ENCODE peak calls at places on chromosomes 5 and 9, in nine cellular contexts. One of them, this sample, is unnamed.

GRCh38 chr5:57501414-57502321 is 19.1 kb upstream of the ACTBL2 start:
- DNase-seq in COR-L47: peak; percentile 47
- DNase-seq in EL: no peak
- DNase-seq in endothelial cell: no peak
- DNase-seq in activated T-helper 1 cell treated with anti-CD3 and anti-CD28 coated beads, Interleukin-12 subunit alpha, Interleukin-12 subunit beta, Interleukin-2, Interleukin-4 antibody, amounts not matched to agents 30 ng/mL and 10 ng/mL and 1 ng/mL, durations not matched to agents 14 hours and 24 hours and 36 hours: no peak
- DNase-seq in dorsolateral prefrontal cortex: no peak
- DNase-seq in stimulated activated CD4-positive, alpha-beta T cell treated with anti-CD3 and anti-CD28 coated beads, Interleukin-15, amount 100 ng/mL, for 1 hour: no peak
- DNase-seq in AG10803: no peak
- DNase-seq in activated naive CD8-positive, alpha-beta T cell treated with anti-CD3 and anti-CD28 coated beads for 36 hours: no peak
- DNase-seq in this sample: no peak

GRCh38 chr9:96125624-96126023 is 176.4 kb downstream of the HSD17B3 start:
- DNase-seq in activated naive CD8-positive, alpha-beta T cell treated with anti-CD3 and anti-CD28 coated beads for 36 hours: no peak
- DNase-seq in EL: no peak
- DNase-seq in AG10803: no peak
- DNase-seq in endothelial cell: no peak
- DNase-seq in dorsolateral prefrontal cortex: no peak
- DNase-seq in stimulated activated CD4-positive, alpha-beta T cell treated with anti-CD3 and anti-CD28 coated beads, Interleukin-15, amount 100 ng/mL, for 1 hour: no peak
- DNase-seq in COR-L47: no peak
- DNase-seq in activated T-helper 1 cell treated with anti-CD3 and anti-CD28 coated beads, Interleukin-12 subunit alpha, Interleukin-12 subunit beta, Interleukin-2, Interleukin-4 antibody, amounts not matched to agents 30 ng/mL and 10 ng/mL and 1 ng/mL, durations not matched to agents 14 hours and 24 hours and 36 hours: no peak
- DNase-seq in this sample: no peak

GRCh38 chr9:81833563-81834345 is 94.5 kb upstream of the SPATA31D4 start:
- DNase-seq in activated T-helper 1 cell treated with anti-CD3 and anti-CD28 coated beads, Interleukin-12 subunit alpha, Interleukin-12 subunit beta, Interleukin-2, Interleukin-4 antibody, amounts not matched to agents 30 ng/mL and 10 ng/mL and 1 ng/mL, durations not matched to agents 14 hours and 24 hours and 36 hours: no peak
- DNase-seq in EL: no peak
- DNase-seq in COR-L47: no peak
- DNase-seq in endothelial cell: no peak
- DNase-seq in dorsolateral prefrontal cortex: no peak
- DNase-seq in stimulated activated CD4-positive, alpha-beta T cell treated with anti-CD3 and anti-CD28 coated beads, Interleukin-15, amount 100 ng/mL, for 1 hour: no peak
- DNase-seq in activated naive CD8-positive, alpha-beta T cell treated with anti-CD3 and anti-CD28 coated beads for 36 hours: no peak
- DNase-seq in AG10803: peak; percentile 36
- DNase-seq in this sample: no peak

GRCh38 chr9:108784128-108784490 is 71.7 kb downstream of the ACTL7B start:
- DNase-seq in AG10803: no peak
- DNase-seq in EL: no peak
- DNase-seq in endothelial cell: no peak
- DNase-seq in dorsolateral prefrontal cortex: no peak
- DNase-seq in COR-L47: no peak
- DNase-seq in activated T-helper 1 cell treated with anti-CD3 and anti-CD28 coated beads, Interleukin-12 subunit alpha, Interleukin-12 subunit beta, Interleukin-2, Interleukin-4 antibody, amounts not matched to agents 30 ng/mL and 10 ng/mL and 1 ng/mL, durations not matched to agents 14 hours and 24 hours and 36 hours: no peak
- DNase-seq in activated naive CD8-positive, alpha-beta T cell treated with anti-CD3 and anti-CD28 coated beads for 36 hours: no peak
- DNase-seq in stimulated activated CD4-positive, alpha-beta T cell treated with anti-CD3 and anti-CD28 coated beads, Interleukin-15, amount 100 ng/mL, for 1 hour: no peak
- DNase-seq in this sample: no peak

GRCh38 chr9:91711755-91712591 is 238.1 kb downstream of the ROR2 start:
- DNase-seq in endothelial cell: no peak
- DNase-seq in COR-L47: no peak
- DNase-seq in EL: peak; percentile 36
- DNase-seq in activated naive CD8-positive, alpha-beta T cell treated with anti-CD3 and anti-CD28 coated beads for 36 hours: peak; percentile 76
- DNase-seq in dorsolateral prefrontal cortex: peak; percentile 47
- DNase-seq in activated T-helper 1 cell treated with anti-CD3 and anti-CD28 coated beads, Interleukin-12 subunit alpha, Interleukin-12 subunit beta, Interleukin-2, Interleukin-4 antibody, amounts not matched to agents 30 ng/mL and 10 ng/mL and 1 ng/mL, durations not matched to agents 14 hours and 24 hours and 36 hours: peak; percentile 67
- DNase-seq in stimulated activated CD4-positive, alpha-beta T cell treated with anti-CD3 and anti-CD28 coated beads, Interleukin-15, amount 100 ng/mL, for 1 hour: peak; percentile 27
- DNase-seq in AG10803: peak; percentile 58
- DNase-seq in this sample: peak; percentile 73

GRCh38 chr9:6818292-6818922 is 60.6 kb downstream of the KDM4C start:
- DNase-seq in AG10803: no peak
- DNase-seq in COR-L47: no peak
- DNase-seq in stimulated activated CD4-positive, alpha-beta T cell treated with anti-CD3 and anti-CD28 coated beads, Interleukin-15, amount 100 ng/mL, for 1 hour: no peak
- DNase-seq in dorsolateral prefrontal cortex: no peak
- DNase-seq in endothelial cell: no peak
- DNase-seq in activated naive CD8-positive, alpha-beta T cell treated with anti-CD3 and anti-CD28 coated beads for 36 hours: no peak
- DNase-seq in EL: no peak
- DNase-seq in activated T-helper 1 cell treated with anti-CD3 and anti-CD28 coated beads, Interleukin-12 subunit alpha, Interleukin-12 subunit beta, Interleukin-2, Interleukin-4 antibody, amounts not matched to agents 30 ng/mL and 10 ng/mL and 1 ng/mL, durations not matched to agents 14 hours and 24 hours and 36 hours: no peak
- DNase-seq in this sample: no peak

GRCh38 chr5:102718819-102719218 is 36.3 kb upstream of the PAM start:
- DNase-seq in stimulated activated CD4-positive, alpha-beta T cell treated with anti-CD3 and anti-CD28 coated beads, Interleukin-15, amount 100 ng/mL, for 1 hour: no peak
- DNase-seq in dorsolateral prefrontal cortex: no peak
- DNase-seq in AG10803: peak; percentile 63
- DNase-seq in activated naive CD8-positive, alpha-beta T cell treated with anti-CD3 and anti-CD28 coated beads for 36 hours: no peak
- DNase-seq in activated T-helper 1 cell treated with anti-CD3 and anti-CD28 coated beads, Interleukin-12 subunit alpha, Interleukin-12 subunit beta, Interleukin-2, Interleukin-4 antibody, amounts not matched to agents 30 ng/mL and 10 ng/mL and 1 ng/mL, durations not matched to agents 14 hours and 24 hours and 36 hours: no peak
- DNase-seq in endothelial cell: no peak
- DNase-seq in EL: peak; percentile 33
- DNase-seq in COR-L47: no peak
- DNase-seq in this sample: no peak

GRCh38 chr5:173627860-173628392 is 11.5 kb upstream of the BOD1 start:
- DNase-seq in AG10803: no peak
- DNase-seq in stimulated activated CD4-positive, alpha-beta T cell treated with anti-CD3 and anti-CD28 coated beads, Interleukin-15, amount 100 ng/mL, for 1 hour: no peak
- DNase-seq in EL: no peak
- DNase-seq in endothelial cell: no peak
- DNase-seq in activated T-helper 1 cell treated with anti-CD3 and anti-CD28 coated beads, Interleukin-12 subunit alpha, Interleukin-12 subunit beta, Interleukin-2, Interleukin-4 antibody, amounts not matched to agents 30 ng/mL and 10 ng/mL and 1 ng/mL, durations not matched to agents 14 hours and 24 hours and 36 hours: no peak
- DNase-seq in dorsolateral prefrontal cortex: no peak
- DNase-seq in COR-L47: no peak
- DNase-seq in activated naive CD8-positive, alpha-beta T cell treated with anti-CD3 and anti-CD28 coated beads for 36 hours: no peak
- DNase-seq in this sample: no peak

GRCh38 chr9:19431361-19432171 is 22.8 kb downstream of the ACER2 start:
- DNase-seq in endothelial cell: no peak
- DNase-seq in COR-L47: no peak
- DNase-seq in activated naive CD8-positive, alpha-beta T cell treated with anti-CD3 and anti-CD28 coated beads for 36 hours: no peak
- DNase-seq in stimulated activated CD4-positive, alpha-beta T cell treated with anti-CD3 and anti-CD28 coated beads, Interleukin-15, amount 100 ng/mL, for 1 hour: no peak
- DNase-seq in dorsolateral prefrontal cortex: no peak
- DNase-seq in activated T-helper 1 cell treated with anti-CD3 and anti-CD28 coated beads, Interleukin-12 subunit alpha, Interleukin-12 subunit beta, Interleukin-2, Interleukin-4 antibody, amounts not matched to agents 30 ng/mL and 10 ng/mL and 1 ng/mL, durations not matched to agents 14 hours and 24 hours and 36 hours: no peak
- DNase-seq in EL: no peak
- DNase-seq in AG10803: no peak
- DNase-seq in this sample: no peak

GRCh38 chr9:89483592-89484474 is 14.1 kb downstream of the SEMA4D start:
- DNase-seq in dorsolateral prefrontal cortex: no peak
- DNase-seq in activated naive CD8-positive, alpha-beta T cell treated with anti-CD3 and anti-CD28 coated beads for 36 hours: peak; percentile 83
- DNase-seq in activated T-helper 1 cell treated with anti-CD3 and anti-CD28 coated beads, Interleukin-12 subunit alpha, Interleukin-12 subunit beta, Interleukin-2, Interleukin-4 antibody, amounts not matched to agents 30 ng/mL and 10 ng/mL and 1 ng/mL, durations not matched to agents 14 hours and 24 hours and 36 hours: peak; percentile 56
- DNase-seq in endothelial cell: no peak
- DNase-seq in stimulated activated CD4-positive, alpha-beta T cell treated with anti-CD3 and anti-CD28 coated beads, Interleukin-15, amount 100 ng/mL, for 1 hour: peak; percentile 59
- DNase-seq in COR-L47: no peak
- DNase-seq in AG10803: no peak
- DNase-seq in EL: no peak
- DNase-seq in this sample: peak; percentile 72

GRCh38 chr9:127569819-127570401 is 42.2 kb upstream of the STXBP1 start:
- DNase-seq in COR-L47: peak; percentile 23
- DNase-seq in dorsolateral prefrontal cortex: no peak
- DNase-seq in AG10803: peak; percentile 57
- DNase-seq in activated T-helper 1 cell treated with anti-CD3 and anti-CD28 coated beads, Interleukin-12 subunit alpha, Interleukin-12 subunit beta, Interleukin-2, Interleukin-4 antibody, amounts not matched to agents 30 ng/mL and 10 ng/mL and 1 ng/mL, durations not matched to agents 14 hours and 24 hours and 36 hours: peak; percentile 27
- DNase-seq in EL: no peak
- DNase-seq in stimulated activated CD4-positive, alpha-beta T cell treated with anti-CD3 and anti-CD28 coated beads, Interleukin-15, amount 100 ng/mL, for 1 hour: no peak
- DNase-seq in activated naive CD8-positive, alpha-beta T cell treated with anti-CD3 and anti-CD28 coated beads for 36 hours: no peak
- DNase-seq in endothelial cell: no peak
- DNase-seq in this sample: peak; percentile 35

GRCh38 chr9:21402387-21403247 is 6.3 kb upstream of the IFNA8 start:
- DNase-seq in activated T-helper 1 cell treated with anti-CD3 and anti-CD28 coated beads, Interleukin-12 subunit alpha, Interleukin-12 subunit beta, Interleukin-2, Interleukin-4 antibody, amounts not matched to agents 30 ng/mL and 10 ng/mL and 1 ng/mL, durations not matched to agents 14 hours and 24 hours and 36 hours: no peak
- DNase-seq in AG10803: no peak
- DNase-seq in activated naive CD8-positive, alpha-beta T cell treated with anti-CD3 and anti-CD28 coated beads for 36 hours: peak; percentile 10
- DNase-seq in stimulated activated CD4-positive, alpha-beta T cell treated with anti-CD3 and anti-CD28 coated beads, Interleukin-15, amount 100 ng/mL, for 1 hour: no peak
- DNase-seq in EL: peak; percentile 13
- DNase-seq in endothelial cell: peak; percentile 53
- DNase-seq in COR-L47: no peak
- DNase-seq in dorsolateral prefrontal cortex: peak; percentile 37
- DNase-seq in this sample: no peak

GRCh38 chr9:101485873-101486692 is 47.6 kb upstream of the RNF20 start:
- DNase-seq in activated naive CD8-positive, alpha-beta T cell treated with anti-CD3 and anti-CD28 coated beads for 36 hours: no peak
- DNase-seq in AG10803: peak; percentile 35
- DNase-seq in endothelial cell: peak; percentile 47
- DNase-seq in dorsolateral prefrontal cortex: peak; percentile 48
- DNase-seq in EL: peak; percentile 56
- DNase-seq in COR-L47: peak; percentile 80
- DNase-seq in stimulated activated CD4-positive, alpha-beta T cell treated with anti-CD3 and anti-CD28 coated beads, Interleukin-15, amount 100 ng/mL, for 1 hour: no peak
- DNase-seq in activated T-helper 1 cell treated with anti-CD3 and anti-CD28 coated beads, Interleukin-12 subunit alpha, Interleukin-12 subunit beta, Interleukin-2, Interleukin-4 antibody, amounts not matched to agents 30 ng/mL and 10 ng/mL and 1 ng/mL, durations not matched to agents 14 hours and 24 hours and 36 hours: no peak
- DNase-seq in this sample: peak; percentile 4

GRCh38 chr9:34380034-34380510 is 3.4 kb upstream of the MYORG start:
- DNase-seq in EL: no peak
- DNase-seq in dorsolateral prefrontal cortex: no peak
- DNase-seq in activated naive CD8-positive, alpha-beta T cell treated with anti-CD3 and anti-CD28 coated beads for 36 hours: no peak
- DNase-seq in activated T-helper 1 cell treated with anti-CD3 and anti-CD28 coated beads, Interleukin-12 subunit alpha, Interleukin-12 subunit beta, Interleukin-2, Interleukin-4 antibody, amounts not matched to agents 30 ng/mL and 10 ng/mL and 1 ng/mL, durations not matched to agents 14 hours and 24 hours and 36 hours: no peak
- DNase-seq in stimulated activated CD4-positive, alpha-beta T cell treated with anti-CD3 and anti-CD28 coated beads, Interleukin-15, amount 100 ng/mL, for 1 hour: no peak
- DNase-seq in endothelial cell: peak; percentile 25
- DNase-seq in COR-L47: no peak
- DNase-seq in AG10803: no peak
- DNase-seq in this sample: no peak

GRCh38 chr5:116872486-116872885 is 297.9 kb upstream of the SEMA6A start:
- DNase-seq in activated T-helper 1 cell treated with anti-CD3 and anti-CD28 coated beads, Interleukin-12 subunit alpha, Interleukin-12 subunit beta, Interleukin-2, Interleukin-4 antibody, amounts not matched to agents 30 ng/mL and 10 ng/mL and 1 ng/mL, durations not matched to agents 14 hours and 24 hours and 36 hours: no peak
- DNase-seq in activated naive CD8-positive, alpha-beta T cell treated with anti-CD3 and anti-CD28 coated beads for 36 hours: no peak
- DNase-seq in dorsolateral prefrontal cortex: no peak
- DNase-seq in endothelial cell: no peak
- DNase-seq in COR-L47: no peak
- DNase-seq in stimulated activated CD4-positive, alpha-beta T cell treated with anti-CD3 and anti-CD28 coated beads, Interleukin-15, amount 100 ng/mL, for 1 hour: no peak
- DNase-seq in EL: no peak
- DNase-seq in AG10803: no peak
- DNase-seq in this sample: no peak

GRCh38 chr9:27672730-27673129 is 99.4 kb upstream of the C9orf72 start:
- DNase-seq in activated T-helper 1 cell treated with anti-CD3 and anti-CD28 coated beads, Interleukin-12 subunit alpha, Interleukin-12 subunit beta, Interleukin-2, Interleukin-4 antibody, amounts not matched to agents 30 ng/mL and 10 ng/mL and 1 ng/mL, durations not matched to agents 14 hours and 24 hours and 36 hours: no peak
- DNase-seq in EL: no peak
- DNase-seq in dorsolateral prefrontal cortex: no peak
- DNase-seq in stimulated activated CD4-positive, alpha-beta T cell treated with anti-CD3 and anti-CD28 coated beads, Interleukin-15, amount 100 ng/mL, for 1 hour: no peak
- DNase-seq in AG10803: no peak
- DNase-seq in COR-L47: no peak
- DNase-seq in endothelial cell: no peak
- DNase-seq in activated naive CD8-positive, alpha-beta T cell treated with anti-CD3 and anti-CD28 coated beads for 36 hours: no peak
- DNase-seq in this sample: no peak

GRCh38 chr5:179334017-179334765 is 11.1 kb downstream of the ADAMTS2 start:
- DNase-seq in AG10803: no peak
- DNase-seq in dorsolateral prefrontal cortex: no peak
- DNase-seq in endothelial cell: no peak
- DNase-seq in activated naive CD8-positive, alpha-beta T cell treated with anti-CD3 and anti-CD28 coated beads for 36 hours: no peak
- DNase-seq in COR-L47: no peak
- DNase-seq in stimulated activated CD4-positive, alpha-beta T cell treated with anti-CD3 and anti-CD28 coated beads, Interleukin-15, amount 100 ng/mL, for 1 hour: no peak
- DNase-seq in activated T-helper 1 cell treated with anti-CD3 and anti-CD28 coated beads, Interleukin-12 subunit alpha, Interleukin-12 subunit beta, Interleukin-2, Interleukin-4 antibody, amounts not matched to agents 30 ng/mL and 10 ng/mL and 1 ng/mL, durations not matched to agents 14 hours and 24 hours and 36 hours: no peak
- DNase-seq in EL: no peak
- DNase-seq in this sample: no peak